ENCODE peak calls at places on chromosomes 3 and 15, in four cellular contexts. N is RPMI8226, Q is OCI-LY7, B is neural crest cell. L is an unnamed sample.
A peak's percentile ranks its signal among the peaks of the same experiment; 100 is the strongest.

GRCh38 chr3:141392018-141392370 is 23.7 kb downstream of the ZBTB38 start:
- DNase-seq in N (no peak), Q (no peak), B (no peak), L (no peak)

GRCh38 chr3:168336276-168336675 is 240.6 kb upstream of the GOLIM4 start:
- DNase-seq in N (no peak), Q (no peak), B (no peak), L (no peak)

GRCh38 chr15:85730001-85730820 is 64.5 kb downstream of the KLHL25 start:
- DNase-seq in N (peak; percentile 72), Q (peak; percentile 74), B (peak; percentile 45), L (peak; percentile 77)

GRCh38 chr3:136818191-136818850 is 605 bp upstream of the SLC35G2 start:
- DNase-seq in N (no peak), Q (peak; percentile 46), B (no peak), L (peak; percentile 81)

GRCh38 chr15:55587321-55588069 is 650 bp downstream of the PYGO1 start:
- DNase-seq in N (no peak), Q (no peak), B (peak; percentile 58), L (no peak)

GRCh38 chr3:97138914-97139541 is 324.6 kb downstream of the EPHA6 start:
- DNase-seq in N (peak; percentile 47), Q (peak; percentile 24), B (no peak), L (peak; percentile 48)

GRCh38 chr15:63915209-63915887 is 81.6 kb upstream of the HERC1 start:
- DNase-seq in N (no peak), Q (no peak), B (no peak), L (no peak)

GRCh38 chr3:8456118-8456811 is 45.4 kb upstream of the LMCD1 start:
- DNase-seq in N (no peak), Q (no peak), B (no peak), L (no peak)

GRCh38 chr3:184180165-184180564 is 5.5 kb downstream of the AP2M1 start:
- DNase-seq in N (no peak), Q (no peak), B (no peak), L (no peak)

GRCh38 chr3:126442099-126442848 is 33.4 kb downstream of the ZXDC start:
- DNase-seq in N (no peak), Q (no peak), B (no peak), L (no peak)